ENCODE peak calls at places on chromosome 5, in four cellular contexts. One of them, this sample, is unnamed.

GRCh38 chr5:145463634-145464033 is 371.5 kb downstream of the PRELID2 start:
- DNase-seq in glutamatergic neuron: no peak
- DNase-seq in kidney: no peak
- DNase-seq in suprapubic skin: no peak
- DNase-seq in this sample: no peak

GRCh38 chr5:58462154-58462553 is 2.3 kb upstream of the PLK2 start:
- DNase-seq in glutamatergic neuron: no peak
- DNase-seq in kidney: no peak
- DNase-seq in suprapubic skin: no peak
- DNase-seq in this sample: no peak

GRCh38 chr5:139395844-139396640 is 1.1 kb upstream of the PROB1 start:
- DNase-seq in glutamatergic neuron: no peak
- DNase-seq in kidney: no peak
- DNase-seq in suprapubic skin: no peak
- DNase-seq in this sample: no peak

GRCh38 chr5:126003309-126003708 is 419.9 kb upstream of the GRAMD2B start:
- DNase-seq in glutamatergic neuron: no peak
- DNase-seq in kidney: peak; percentile 61
- DNase-seq in suprapubic skin: no peak
- DNase-seq in this sample: peak; percentile 94

GRCh38 chr5:126778675-126779403 is 1.9 kb downstream of the LMNB1 start:
- DNase-seq in glutamatergic neuron: no peak
- DNase-seq in kidney: no peak
- DNase-seq in suprapubic skin: no peak
- DNase-seq in this sample: no peak

GRCh38 chr5:114857951-114858401 is 311.7 kb downstream of the TRIM36 start:
- DNase-seq in glutamatergic neuron: peak; percentile 61
- DNase-seq in kidney: peak; percentile 65
- DNase-seq in suprapubic skin: no peak
- DNase-seq in this sample: no peak

GRCh38 chr5:142618125-142618524 is 67.8 kb downstream of the FGF1 start:
- DNase-seq in glutamatergic neuron: no peak
- DNase-seq in kidney: no peak
- DNase-seq in suprapubic skin: no peak
- DNase-seq in this sample: no peak

GRCh38 chr5:130796902-130797301 is 368.2 kb downstream of the HINT1 start:
- DNase-seq in glutamatergic neuron: no peak
- DNase-seq in kidney: no peak
- DNase-seq in suprapubic skin: no peak
- DNase-seq in this sample: no peak

GRCh38 chr5:55218966-55219365 is 8.1 kb downstream of the MCIDAS start:
- DNase-seq in glutamatergic neuron: no peak
- DNase-seq in kidney: peak; percentile 89
- DNase-seq in suprapubic skin: no peak
- DNase-seq in this sample: no peak

GRCh38 chr5:33588654-33589372 is 148.0 kb downstream of the TARS1 start:
- DNase-seq in glutamatergic neuron: peak; percentile 56
- DNase-seq in kidney: peak; percentile 54
- DNase-seq in suprapubic skin: no peak
- DNase-seq in this sample: peak; percentile 13

GRCh38 chr5:138541511-138541910 is 1.5 kb downstream of the ETF1 start:
- DNase-seq in glutamatergic neuron: no peak
- DNase-seq in kidney: no peak
- DNase-seq in suprapubic skin: no peak
- DNase-seq in this sample: no peak

GRCh38 chr5:100899675-100900074 is 3.4 kb downstream of the ST8SIA4 start:
- DNase-seq in glutamatergic neuron: no peak
- DNase-seq in kidney: no peak
- DNase-seq in suprapubic skin: no peak
- DNase-seq in this sample: no peak

GRCh38 chr5:148791334-148791667 is 35.1 kb upstream of the ADRB2 start:
- DNase-seq in glutamatergic neuron: no peak
- DNase-seq in kidney: no peak
- DNase-seq in suprapubic skin: no peak
- DNase-seq in this sample: no peak

GRCh38 chr5:69188811-69189161 is 597 bp upstream of the CENPH start:
- DNase-seq in glutamatergic neuron: no peak
- DNase-seq in kidney: no peak
- DNase-seq in suprapubic skin: no peak
- DNase-seq in this sample: no peak

GRCh38 chr5:135743684-135744083 is 90.8 kb upstream of the SLC25A48 start:
- DNase-seq in glutamatergic neuron: no peak
- DNase-seq in kidney: no peak
- DNase-seq in suprapubic skin: no peak
- DNase-seq in this sample: no peak

GRCh38 chr5:66840527-66841013 is 244.4 kb downstream of the MAST4 start:
- DNase-seq in glutamatergic neuron: no peak
- DNase-seq in kidney: no peak
- DNase-seq in suprapubic skin: no peak
- DNase-seq in this sample: no peak

GRCh38 chr5:149831492-149831891 is 101.4 kb downstream of the PPARGC1B start:
- DNase-seq in glutamatergic neuron: no peak
- DNase-seq in kidney: no peak
- DNase-seq in suprapubic skin: no peak
- DNase-seq in this sample: no peak

GRCh38 chr5:109707531-109707930 is 17.8 kb downstream of the MAN2A1 start:
- DNase-seq in glutamatergic neuron: no peak
- DNase-seq in kidney: no peak
- DNase-seq in suprapubic skin: no peak
- DNase-seq in this sample: no peak

GRCh38 chr5:58629190-58630159 is 46.6 kb downstream of the RAB3C start:
- DNase-seq in glutamatergic neuron: no peak
- DNase-seq in kidney: no peak
- DNase-seq in suprapubic skin: no peak
- DNase-seq in this sample: no peak

GRCh38 chr5:6902597-6902996 is 189.4 kb downstream of the TENT4A start:
- DNase-seq in glutamatergic neuron: peak; percentile 66
- DNase-seq in kidney: no peak
- DNase-seq in suprapubic skin: no peak
- DNase-seq in this sample: no peak

GRCh38 chr5:144356489-144356888 is 185.8 kb downstream of the KCTD16 start:
- DNase-seq in glutamatergic neuron: no peak
- DNase-seq in kidney: no peak
- DNase-seq in suprapubic skin: no peak
- DNase-seq in this sample: no peak

GRCh38 chr5:90050135-90050534 is 359.4 kb downstream of the CETN3 start:
- DNase-seq in glutamatergic neuron: no peak
- DNase-seq in kidney: no peak
- DNase-seq in suprapubic skin: no peak
- DNase-seq in this sample: peak; percentile 1

GRCh38 chr5:10565785-10566506 is 2.1 kb downstream of the ANKRD33B start:
- DNase-seq in glutamatergic neuron: no peak
- DNase-seq in kidney: no peak
- DNase-seq in suprapubic skin: no peak
- DNase-seq in this sample: no peak

GRCh38 chr5:138351056-138351455 is 1.4 kb upstream of the KDM3B start:
- DNase-seq in glutamatergic neuron: no peak
- DNase-seq in kidney: no peak
- DNase-seq in suprapubic skin: no peak
- DNase-seq in this sample: peak; percentile 70

GRCh38 chr5:139495644-139496435 is 13.3 kb upstream of the STING1 start:
- DNase-seq in glutamatergic neuron: no peak
- DNase-seq in kidney: no peak
- DNase-seq in suprapubic skin: no peak
- DNase-seq in this sample: peak; percentile 49

GRCh38 chr5:139458580-139459407 is 3.7 kb downstream of the ECSCR start:
- DNase-seq in glutamatergic neuron: no peak
- DNase-seq in kidney: no peak
- DNase-seq in suprapubic skin: no peak
- DNase-seq in this sample: peak; percentile 57

GRCh38 chr5:9192286-9192685 is 353.6 kb downstream of the SEMA5A start:
- DNase-seq in glutamatergic neuron: no peak
- DNase-seq in kidney: no peak
- DNase-seq in suprapubic skin: no peak
- DNase-seq in this sample: no peak

GRCh38 chr5:86968311-86968753 is 299.4 kb upstream of the RASA1 start:
- DNase-seq in glutamatergic neuron: no peak
- DNase-seq in kidney: no peak
- DNase-seq in suprapubic skin: no peak
- DNase-seq in this sample: peak; percentile 88

GRCh38 chr5:35047785-35048404 is at the start of gene AGXT2:
- DNase-seq in glutamatergic neuron: no peak
- DNase-seq in kidney: no peak
- DNase-seq in suprapubic skin: no peak
- DNase-seq in this sample: no peak

GRCh38 chr5:153147891-153148623 is 342.4 kb upstream of the GRIA1 start:
- DNase-seq in glutamatergic neuron: peak; percentile 17
- DNase-seq in kidney: no peak
- DNase-seq in suprapubic skin: no peak
- DNase-seq in this sample: peak; percentile 76

GRCh38 chr5:163963881-163964280 is 458.5 kb downstream of the MAT2B start:
- DNase-seq in glutamatergic neuron: no peak
- DNase-seq in kidney: no peak
- DNase-seq in suprapubic skin: no peak
- DNase-seq in this sample: peak; percentile 37

GRCh38 chr5:33338336-33339110 is 102.2 kb upstream of the TARS1 start:
- DNase-seq in glutamatergic neuron: no peak
- DNase-seq in kidney: no peak
- DNase-seq in suprapubic skin: no peak
- DNase-seq in this sample: no peak

GRCh38 chr5:42908086-42908485 is 96.4 kb upstream of the SELENOP start:
- DNase-seq in glutamatergic neuron: no peak
- DNase-seq in kidney: no peak
- DNase-seq in suprapubic skin: no peak
- DNase-seq in this sample: no peak

GRCh38 chr5:154858972-154859950 is 834 bp downstream of the CNOT8 start:
- DNase-seq in glutamatergic neuron: no peak
- DNase-seq in kidney: no peak
- DNase-seq in suprapubic skin: no peak
- DNase-seq in this sample: peak; percentile 9

GRCh38 chr5:112604741-112605390 is 132.8 kb upstream of the APC start:
- DNase-seq in glutamatergic neuron: no peak
- DNase-seq in kidney: no peak
- DNase-seq in suprapubic skin: no peak
- DNase-seq in this sample: peak; percentile 27
- TF ChIP-seq CTCF in glutamatergic neuron: no peak
- TF ChIP-seq CTCF in kidney: peak; percentile 16
- TF ChIP-seq CTCF in suprapubic skin: no peak
- TF ChIP-seq CTCF in this sample: peak; percentile 24

DNA sequence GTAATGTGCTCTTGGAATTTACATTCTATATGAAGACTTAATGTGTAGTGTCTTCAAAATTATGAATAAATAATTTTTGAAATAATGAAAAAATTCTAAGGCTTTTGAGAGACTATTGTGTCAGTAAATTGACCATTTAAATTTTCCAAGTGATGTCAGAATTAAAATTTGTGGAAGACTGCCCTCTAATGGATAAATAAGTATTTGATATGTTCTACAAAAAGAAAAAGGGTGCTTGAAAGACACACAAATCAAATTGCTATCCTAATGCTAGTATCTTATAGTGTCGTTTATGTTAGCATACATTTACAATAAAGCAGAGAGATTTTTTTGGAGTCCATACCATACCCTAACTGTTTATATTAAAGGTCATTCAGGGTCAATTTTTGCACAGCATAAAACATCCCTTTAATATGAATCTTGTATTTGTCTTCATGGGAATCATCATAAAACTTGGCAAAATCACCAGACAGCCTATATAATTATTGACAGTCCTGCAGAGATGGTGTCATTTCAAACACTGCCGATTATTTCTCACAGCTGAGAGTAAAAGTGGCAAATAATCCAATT is 120.8 kb upstream of the SLC27A6 start:
- DNase-seq in glutamatergic neuron: no peak
- DNase-seq in kidney: no peak
- DNase-seq in suprapubic skin: no peak
- DNase-seq in this sample: peak; percentile 53
- TF ChIP-seq CTCF in glutamatergic neuron: peak; percentile 36
- TF ChIP-seq CTCF in kidney: peak; percentile 5
- TF ChIP-seq CTCF in suprapubic skin: no peak
- TF ChIP-seq CTCF in this sample: peak; percentile 28

GRCh38 chr5:119313207-119313606 is 42.6 kb upstream of the TNFAIP8 start:
- DNase-seq in glutamatergic neuron: no peak
- DNase-seq in kidney: no peak
- DNase-seq in suprapubic skin: no peak
- DNase-seq in this sample: no peak

GRCh38 chr5:119307170-119307569 is 48.6 kb upstream of the TNFAIP8 start:
- DNase-seq in glutamatergic neuron: no peak
- DNase-seq in kidney: no peak
- DNase-seq in suprapubic skin: no peak
- DNase-seq in this sample: no peak

GRCh38 chr5:119311688-119312087 is 44.1 kb upstream of the TNFAIP8 start:
- DNase-seq in glutamatergic neuron: no peak
- DNase-seq in kidney: no peak
- DNase-seq in suprapubic skin: no peak
- DNase-seq in this sample: no peak

GRCh38 chr5:119312403-119312802 is 43.4 kb upstream of the TNFAIP8 start:
- DNase-seq in glutamatergic neuron: no peak
- DNase-seq in kidney: no peak
- DNase-seq in suprapubic skin: no peak
- DNase-seq in this sample: no peak

GRCh38 chr5:119309290-119309818 is 46.5 kb upstream of the TNFAIP8 start:
- DNase-seq in glutamatergic neuron: no peak
- DNase-seq in kidney: no peak
- DNase-seq in suprapubic skin: no peak
- DNase-seq in this sample: no peak
- TF ChIP-seq CTCF in glutamatergic neuron: no peak
- TF ChIP-seq CTCF in kidney: no peak
- TF ChIP-seq CTCF in suprapubic skin: no peak
- TF ChIP-seq CTCF in this sample: no peak

GRCh38 chr5:60699549-60700346 is at the start of gene DEPDC1B:
- DNase-seq in glutamatergic neuron: peak; percentile 95
- DNase-seq in kidney: peak; percentile 92
- DNase-seq in suprapubic skin: peak; percentile 88
- DNase-seq in this sample: peak; percentile 92
- TF ChIP-seq CTCF in glutamatergic neuron: no peak
- TF ChIP-seq CTCF in kidney: no peak
- TF ChIP-seq CTCF in suprapubic skin: no peak
- TF ChIP-seq CTCF in this sample: peak; percentile 48

DNA sequence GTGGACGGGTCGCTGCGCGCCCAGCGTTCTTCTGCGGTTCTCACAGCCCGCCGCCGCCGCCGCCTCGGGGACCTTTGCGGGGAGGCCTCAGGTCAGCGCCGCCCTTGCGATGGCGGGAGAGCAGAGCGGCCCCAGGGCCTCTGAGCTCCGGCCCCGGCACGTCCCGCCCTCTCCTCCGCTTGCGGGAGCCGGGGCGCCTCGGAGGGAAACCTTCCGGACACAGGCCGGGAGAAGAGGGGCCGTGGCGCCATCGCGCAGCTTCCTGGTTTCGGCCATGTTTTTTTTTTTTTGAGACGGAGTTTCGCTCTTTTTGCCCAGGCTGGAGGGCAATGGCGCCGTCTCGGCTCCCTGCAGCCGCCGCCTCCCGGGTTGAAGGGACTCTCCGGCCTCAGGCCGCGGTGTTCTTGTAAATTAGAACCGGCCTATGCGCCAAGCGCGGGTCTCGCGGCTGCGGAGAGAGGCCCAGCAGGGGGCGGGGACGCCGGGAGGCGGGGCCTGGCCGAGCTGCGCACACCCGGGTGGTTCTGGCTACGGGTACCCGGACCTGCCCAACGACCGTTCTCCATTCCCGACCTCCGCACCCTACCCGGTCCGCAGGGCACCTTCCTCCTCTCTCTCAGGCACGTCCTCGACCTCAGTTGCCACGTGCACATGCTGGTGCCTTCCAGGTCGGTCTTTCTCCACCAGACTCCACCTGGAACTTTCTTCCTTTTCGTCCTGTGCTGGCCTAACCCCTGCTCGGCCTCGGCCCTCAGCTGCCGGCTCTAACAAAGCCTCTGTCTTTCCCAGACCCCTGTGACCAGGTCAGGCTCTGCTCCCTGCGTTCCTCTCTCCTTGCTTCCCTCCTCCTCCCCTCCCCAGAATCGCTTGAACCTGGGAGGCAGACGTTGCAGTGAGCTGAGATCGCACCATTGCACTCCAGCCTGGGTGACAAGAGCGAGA is 28.8 kb upstream of the MGAT1 start:
- DNase-seq in glutamatergic neuron: peak; percentile 85
- DNase-seq in kidney: peak; percentile 96
- DNase-seq in suprapubic skin: peak; percentile 91
- DNase-seq in this sample: peak; percentile 78
- TF ChIP-seq CTCF in glutamatergic neuron: no peak
- TF ChIP-seq CTCF in kidney: no peak
- TF ChIP-seq CTCF in suprapubic skin: no peak
- TF ChIP-seq CTCF in this sample: peak; percentile 12